ENCODE peak calls at places on chromosome 7, in six cellular contexts. J is kidney, R is neural progenitor cell, B is HCT116, L is IMR-90, S is MM.1S. W is an unnamed sample.

GRCh38 chr7:25255603-25256320 is 27.5 kb upstream of the NPVF start:
- DNase-seq in R (peak; percentile 35), J (no peak), L (no peak), S (no peak), B (no peak), W (no peak)

GRCh38 chr7:74020396-74020795 is 7.6 kb upstream of the ELN start:
- DNase-seq in R (no peak), J (no peak), L (no peak), B (no peak), S (no peak), W (no peak)

GRCh38 chr7:13276977-13277376 is 589.5 kb downstream of the ARL4A start:
- DNase-seq in J (no peak), S (no peak), R (peak; percentile 11), B (peak; percentile 6), L (no peak), W (peak; percentile 26)

GRCh38 chr7:82674319-82674718 is 230.7 kb upstream of the CACNA2D1 start:
- DNase-seq in J (no peak), S (no peak), L (peak; percentile 67), R (no peak), B (no peak), W (peak; percentile 73)

GRCh38 chr7:21028186-21028989 is 241.7 kb upstream of the SP8 start:
- DNase-seq in S (no peak), R (peak; percentile 86), B (no peak), J (peak; percentile 75), L (no peak), W (peak; percentile 3)

GRCh38 chr7:95649546-95649945 is 53.2 kb upstream of the PDK4 start:
- DNase-seq in S (no peak), B (no peak), R (no peak), L (no peak), J (no peak), W (no peak)

GRCh38 chr7:48182736-48183369 is 11.6 kb downstream of the ABCA13 start:
- DNase-seq in J (no peak), B (no peak), S (peak; percentile 42), R (no peak), L (peak; percentile 70), W (peak; percentile 71)

GRCh38 chr7:45686441-45687184 is 112.4 kb downstream of the ADCY1 start:
- DNase-seq in B (no peak), J (no peak), L (no peak), S (no peak), R (no peak), W (no peak)

GRCh38 chr7:107125475-107125874 is 43.3 kb upstream of the HBP1 start:
- DNase-seq in S (no peak), J (no peak), R (no peak), L (no peak), B (no peak), W (no peak)

GRCh38 chr7:151248191-151249033 is at the start of gene SMARCD3:
- DNase-seq in B (no peak), J (peak; percentile 89), L (peak; percentile 50), S (no peak), R (peak; percentile 94), W (peak; percentile 77)

GRCh38 chr7:103651978-103652377 is 206.0 kb upstream of the SLC26A5 start:
- DNase-seq in L (no peak), S (peak; percentile 10), R (no peak), J (no peak), B (no peak), W (no peak)

GRCh38 chr7:88759216-88759955 is at the start of gene ZNF804B:
- DNase-seq in R (peak; percentile 85), B (no peak), L (no peak), J (peak; percentile 70), S (no peak), W (peak; percentile 5)

GRCh38 chr7:139976838-139977656 is 85.7 kb downstream of the PARP12 start:
- DNase-seq in J (no peak), S (no peak), B (no peak), L (no peak), R (no peak), W (no peak)

GRCh38 chr7:80890839-80891544 is 27.9 kb downstream of the SEMA3C start:
- DNase-seq in L (no peak), R (no peak), J (no peak), S (no peak), B (no peak), W (no peak)

GRCh38 chr7:107594961-107595737 is 15.1 kb downstream of the BCAP29 start:
- DNase-seq in L (peak; percentile 94), R (no peak), B (no peak), S (no peak), J (no peak), W (peak; percentile 87)

GRCh38 chr7:64892116-64892515 is 11.0 kb upstream of the ZNF273 start:
- DNase-seq in L (no peak), S (no peak), R (no peak), B (no peak), J (no peak), W (no peak)

GRCh38 chr7:86598311-86598710 is 45.4 kb upstream of the GRM3 start:
- DNase-seq in R (peak; percentile 64), L (no peak), S (no peak), J (no peak), B (no peak), W (no peak)

GRCh38 chr7:84999450-84999849 is 187.4 kb downstream of the SEMA3D start:
- DNase-seq in R (no peak), L (no peak), S (no peak), B (no peak), J (no peak), W (no peak)

GRCh38 chr7:139731802-139732470 is 45.9 kb downstream of the HIPK2 start:
- DNase-seq in L (peak; percentile 83), B (peak; percentile 79), S (no peak), R (no peak), J (peak; percentile 92), W (peak; percentile 95)

GRCh38 chr7:77843194-77843593 is 44.6 kb downstream of the PHTF2 start:
- DNase-seq in R (no peak), S (no peak), B (no peak), J (no peak), L (no peak), W (no peak)

GRCh38 chr7:77839919-77840318 is 41.3 kb downstream of the PHTF2 start:
- DNase-seq in S (no peak), B (no peak), J (no peak), R (no peak), L (no peak), W (no peak)

GRCh38 chr7:77837966-77838365 is 39.4 kb downstream of the PHTF2 start:
- DNase-seq in B (no peak), L (no peak), R (no peak), S (no peak), J (no peak), W (no peak)

GRCh38 chr7:77837275-77837674 is 38.7 kb downstream of the PHTF2 start:
- DNase-seq in B (no peak), J (no peak), L (no peak), R (no peak), S (no peak), W (no peak)

GRCh38 chr7:77838929-77839491 is 40.4 kb downstream of the PHTF2 start:
- DNase-seq in J (no peak), B (no peak), L (no peak), S (no peak), R (peak; percentile 36), W (no peak)
- H3K4me3 ChIP-seq in J (no peak overlapping the region), B (no peak overlapping the region), L (no peak overlapping the region), S (no peak overlapping the region), R (no peak overlapping the region), W (no peak overlapping the region)

DNA sequence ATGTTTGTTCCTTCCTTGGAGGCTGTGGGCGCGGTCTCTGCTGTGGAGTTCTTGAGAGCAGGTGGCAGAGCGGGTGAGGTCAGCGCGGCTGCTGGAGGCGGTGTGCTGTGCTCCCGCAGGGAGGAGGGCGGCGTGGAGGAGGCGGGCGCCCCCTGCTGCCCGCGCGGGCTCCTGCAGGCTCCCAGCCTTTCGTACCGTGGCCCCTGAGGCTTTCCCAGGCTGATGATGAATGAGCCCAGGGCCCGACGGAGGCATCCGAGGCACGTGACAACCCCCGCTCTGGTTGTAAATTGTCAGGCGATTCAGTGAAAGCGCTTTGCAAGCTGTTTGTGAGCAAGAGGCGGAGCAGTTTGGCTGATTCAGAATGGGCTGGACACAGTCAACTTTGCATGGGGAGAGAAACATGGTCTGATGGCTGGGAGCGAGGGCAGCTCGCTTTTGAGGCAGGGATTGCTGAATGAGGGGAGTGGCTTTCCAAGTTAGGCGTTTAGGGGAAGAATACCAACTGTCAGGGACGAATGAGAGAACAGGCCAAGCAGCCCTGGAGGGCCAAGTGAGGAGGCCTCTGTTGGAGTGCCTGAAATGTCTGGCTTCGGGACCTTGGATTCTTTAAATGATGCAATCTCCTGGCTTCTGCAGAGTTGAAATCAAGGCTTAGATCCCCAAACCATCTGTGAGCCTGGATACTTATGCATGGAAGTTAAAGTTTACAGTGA is 46.6 kb downstream of the CDHR3 start:
- DNase-seq in S (peak; percentile 87), L (peak; percentile 98), J (peak; percentile 94), R (peak; percentile 96), B (peak; percentile 63), W (peak; percentile 95)
- H3K9ac ChIP-seq in S (no peak overlapping the region), L (peak overlapping the region; percentile 23), J (peak overlapping the region; percentile 28), R (no peak overlapping the region), B (no peak overlapping the region), W (peak overlapping the region; percentile 49)

DNA sequence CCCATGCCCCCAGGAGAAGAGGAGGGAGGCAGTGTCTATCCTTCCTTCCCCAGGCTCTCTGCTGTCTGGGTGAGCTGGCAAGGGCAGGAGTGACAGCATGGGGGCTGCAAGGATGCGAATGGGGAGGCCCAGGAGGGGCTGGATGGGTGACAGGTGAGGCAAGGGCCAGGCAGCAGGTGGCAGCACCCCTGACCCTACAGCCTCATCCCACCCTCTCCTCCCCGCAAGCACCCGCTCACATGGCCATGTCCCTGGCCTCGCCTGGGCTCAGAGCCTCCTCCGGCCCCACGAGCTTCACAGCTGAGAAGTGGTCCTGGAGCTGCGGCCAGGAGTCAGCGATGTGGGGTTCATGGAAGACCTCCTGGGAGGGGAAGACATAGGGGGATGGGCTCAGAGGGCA is 5.4 kb downstream of the PLOD3 start:
- DNase-seq in J (no peak), B (no peak), R (no peak), L (no peak), S (no peak), W (no peak)
- H3K36me3 ChIP-seq in J (no peaks in the 10 kb centered on the region), B (peaks cover 8% of the 10 kb centered on the region), R (no peaks in the 10 kb centered on the region), L (peaks cover 52% of the 10 kb centered on the region), S (no peaks in the 10 kb centered on the region), W (peaks cover 68% of the 10 kb centered on the region)

GRCh38 chr7:157853076-157853788 is 516.4 kb downstream of the DNAJB6 start:
- DNase-seq in J (peak; percentile 71), S (no peak), L (no peak), B (no peak), R (no peak), W (no peak)

GRCh38 chr7:157855452-157856213 is 518.8 kb downstream of the DNAJB6 start:
- DNase-seq in R (peak; percentile 50), L (no peak), S (no peak), J (peak; percentile 61), B (no peak), W (no peak)

GRCh38 chr7:157853789-157854065 is 516.9 kb downstream of the DNAJB6 start:
- DNase-seq in L (no peak), R (no peak), B (no peak), S (no peak), J (no peak), W (no peak)

GRCh38 chr7:157854066-157854891 is 517.5 kb downstream of the DNAJB6 start:
- DNase-seq in J (peak; percentile 73), R (no peak), B (no peak), L (no peak), S (no peak), W (no peak)

DNA sequence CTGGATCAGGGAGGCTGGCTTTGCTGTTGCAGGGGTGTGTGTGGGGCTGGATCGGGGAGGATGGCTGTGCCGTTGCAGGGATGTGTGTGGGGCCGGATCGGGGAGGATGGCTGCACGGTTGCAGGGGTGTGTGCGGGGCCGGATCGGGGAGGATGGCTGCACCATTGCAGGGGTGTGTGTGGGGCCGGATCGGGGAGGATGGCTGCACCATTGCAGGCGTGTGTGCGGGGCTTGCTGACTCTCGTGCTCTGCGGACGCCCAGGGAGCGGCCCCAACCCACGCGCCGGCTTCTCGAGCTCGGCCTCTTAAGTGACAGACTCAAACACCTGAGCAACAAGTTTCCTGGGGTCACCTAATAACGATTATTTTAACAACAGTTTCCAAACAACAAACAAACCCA is 518.2 kb downstream of the DNAJB6 start:
- DNase-seq in B (no peak), S (no peak), J (peak; percentile 69), L (no peak), R (no peak), W (no peak)
- H3K4me3 ChIP-seq in B (no peak overlapping the region), S (no peak overlapping the region), J (no peak overlapping the region), L (no peak overlapping the region), R (no peak overlapping the region), W (no peak overlapping the region)

W was measured in adipocyte.